ENCODE peak calls at places on chromosomes 6 and 20, in ten cellular contexts. G, J, L, T, Y, P, K, S, X and M are unnamed samples.

GRCh38 chr6:123091091-123091895 is 95.3 kb downstream of the CLVS2 start:
- DNase-seq in G (peak; percentile 43), J (no peak), L (peak; percentile 95), T (peak; percentile 78), Y (no peak), P (no peak), K (peak; percentile 65), S (no peak), X (no peak), M (no peak)

GRCh38 chr6:10421508-10422281 is 6.8 kb upstream of the TFAP2A start:
- DNase-seq in G (no peak), J (no peak), L (no peak), T (no peak), Y (no peak), P (no peak), K (no peak), S (no peak), X (no peak), M (no peak)

GRCh38 chr6:4350571-4351505 is 215.5 kb upstream of the ECI2 start:
- DNase-seq in G (no peak), J (no peak), L (peak; percentile 44), T (no peak), Y (no peak), P (no peak), K (peak; percentile 65), S (no peak), X (no peak), M (no peak)

GRCh38 chr6:72580281-72580940 is 41.5 kb upstream of the KCNQ5 start:
- DNase-seq in G (no peak), J (peak; percentile 44), L (peak; percentile 81), T (no peak), Y (peak; percentile 10), P (no peak), K (no peak), S (peak; percentile 77), X (peak; percentile 52), M (peak; percentile 76)

GRCh38 chr20:17169575-17170136 is 57.2 kb upstream of the PCSK2 start:
- DNase-seq in G (no peak), J (no peak), L (no peak), T (no peak), Y (no peak), P (no peak), K (no peak), S (no peak), X (no peak), M (no peak)

GRCh38 chr20:1945134-1945618 is 48.7 kb downstream of the PDYN start:
- DNase-seq in G (no peak), J (no peak), L (peak; percentile 22), T (no peak), Y (no peak), P (peak; percentile 94), K (peak; percentile 96), S (no peak), X (no peak), M (no peak)

GRCh38 chr6:40931927-40932326 is 107.1 kb downstream of the UNC5CL start:
- DNase-seq in G (no peak), J (no peak), L (peak; percentile 68), T (no peak), Y (no peak), P (no peak), K (no peak), S (no peak), X (no peak), M (no peak)

GRCh38 chr6:12233693-12234551 is 56.2 kb upstream of the EDN1 start:
- DNase-seq in G (no peak), J (peak; percentile 84), L (peak; percentile 83), T (peak; percentile 71), Y (peak; percentile 12), P (no peak), K (peak; percentile 68), S (peak; percentile 46), X (peak; percentile 62), M (peak; percentile 50)

GRCh38 chr6:107612762-107613415 is 123.0 kb downstream of the SOBP start:
- DNase-seq in G (no peak), J (no peak), L (no peak), T (no peak), Y (no peak), P (no peak), K (no peak), S (no peak), X (no peak), M (no peak)

GRCh38 chr6:107614828-107615227 is 124.9 kb downstream of the SOBP start:
- DNase-seq in G (no peak), J (no peak), L (no peak), T (no peak), Y (no peak), P (no peak), K (no peak), S (no peak), X (no peak), M (no peak)

GRCh38 chr6:107613980-107614379 is 124.1 kb downstream of the SOBP start:
- DNase-seq in G (no peak), J (no peak), L (no peak), T (no peak), Y (no peak), P (no peak), K (peak; percentile 43), S (no peak), X (no peak), M (no peak)

GRCh38 chr6:107607109-107607508 is 117.2 kb downstream of the SOBP start:
- DNase-seq in G (no peak), J (no peak), L (no peak), T (no peak), Y (no peak), P (no peak), K (no peak), S (no peak), X (no peak), M (no peak)

DNA sequence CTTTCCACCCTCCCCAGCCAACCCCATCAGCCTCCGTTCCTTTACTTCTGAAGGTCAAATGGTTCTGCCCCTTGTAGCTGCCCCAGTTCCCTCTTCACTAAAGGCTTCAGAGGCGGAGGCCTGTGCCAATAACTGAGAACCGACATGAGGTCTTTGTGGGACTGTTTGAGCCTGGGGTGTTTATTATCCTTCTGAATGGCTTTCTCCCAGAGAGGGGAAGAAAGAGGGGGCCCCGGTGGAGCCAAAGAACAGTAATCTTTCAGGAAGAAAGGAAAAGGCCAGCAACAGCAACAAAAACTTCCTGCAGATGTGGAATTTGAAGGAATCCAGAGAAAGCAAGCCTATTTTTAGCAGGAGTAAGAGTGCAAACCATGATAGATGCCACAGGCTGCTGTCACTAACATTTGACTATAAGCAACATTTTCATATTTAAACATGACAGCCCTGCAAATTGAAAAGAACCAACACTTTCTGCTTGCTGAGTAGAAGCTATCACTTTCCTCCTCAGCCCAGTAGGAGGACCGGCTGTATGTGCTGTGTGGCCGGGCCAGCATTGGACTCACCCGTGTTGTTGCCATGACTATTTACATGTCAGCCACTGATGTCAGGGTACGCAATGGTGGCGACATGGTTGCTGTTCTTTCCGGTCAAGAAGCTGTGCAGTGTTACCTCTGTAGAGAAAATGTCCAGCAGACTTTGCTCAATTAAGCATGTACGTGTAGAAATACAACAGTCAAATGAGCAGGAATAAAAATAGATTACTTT is 121.3 kb downstream of the SOBP start:
- DNase-seq in G (no peak), J (no peak), L (no peak), T (no peak), Y (no peak), P (no peak), K (no peak), S (no peak), X (no peak), M (no peak)
- TF ChIP-seq CTCF in G (no peak), J (no peak), L (no peak), T (no peak), Y (no peak), P (no peak), K (no peak), S (no peak), X (no peak), M (no peak)

GRCh38 chr6:157221049-157221816 is 102.1 kb downstream of the TMEM242 start:
- DNase-seq in G (peak; percentile 84), J (peak; percentile 80), L (peak; percentile 95), T (peak; percentile 92), Y (peak; percentile 75), P (peak; percentile 78), K (peak; percentile 88), S (no peak), X (no peak), M (no peak)
- TF ChIP-seq CTCF in G (peak; percentile 52), J (no peak), L (no peak), T (peak; percentile 38), Y (no peak), P (peak; percentile 14), K (no peak), S (peak; percentile 29), X (peak; percentile 8), M (no peak)

GRCh38 chr6:169714178-169714577 is 10.1 kb downstream of the PHF10 start:
- DNase-seq in G (no peak), J (no peak), L (no peak), T (no peak), Y (no peak), P (no peak), K (no peak), S (no peak), X (no peak), M (no peak)

GRCh38 chr6:169714595-169714994 is 9.7 kb downstream of the PHF10 start:
- DNase-seq in G (no peak), J (no peak), L (no peak), T (no peak), Y (no peak), P (no peak), K (no peak), S (no peak), X (no peak), M (no peak)

GRCh38 chr6:169710009-169710408 is 8.1 kb downstream of the C6orf120 start:
- DNase-seq in G (no peak), J (no peak), L (no peak), T (no peak), Y (no peak), P (no peak), K (no peak), S (no peak), X (no peak), M (no peak)

GRCh38 chr6:169707772-169708171 is 5.8 kb downstream of the C6orf120 start:
- DNase-seq in G (no peak), J (no peak), L (no peak), T (no peak), Y (no peak), P (no peak), K (no peak), S (no peak), X (no peak), M (no peak)

DNA sequence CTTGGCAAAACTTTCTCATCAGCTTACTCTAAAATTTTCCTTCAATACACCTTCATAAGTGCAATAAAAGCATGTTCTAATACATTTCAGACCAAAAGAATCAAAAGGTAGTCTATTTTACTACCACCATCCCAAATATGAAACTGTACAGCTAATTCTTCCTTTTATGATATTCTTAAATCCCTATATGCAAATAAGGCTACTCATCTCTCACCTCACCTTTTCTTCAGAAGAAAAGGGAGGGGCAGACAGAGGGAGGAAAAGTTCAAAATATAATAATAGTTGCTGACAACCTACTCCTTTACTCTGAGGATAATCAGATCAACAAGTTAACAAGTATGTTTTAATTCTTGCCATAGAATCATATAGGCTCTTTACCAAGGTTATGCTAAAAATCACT is 7.4 kb downstream of the C6orf120 start:
- DNase-seq in G (no peak), J (no peak), L (no peak), T (no peak), Y (no peak), P (no peak), K (no peak), S (no peak), X (no peak), M (no peak)
- TF ChIP-seq CTCF in G (no peak), J (no peak), L (no peak), T (no peak), Y (no peak), P (no peak), K (no peak), S (no peak), X (no peak), M (no peak)

GRCh38 chr6:43853066-43853650 is 83.1 kb downstream of the VEGFA start:
- DNase-seq in G (no peak), J (no peak), L (no peak), T (no peak), Y (no peak), P (no peak), K (no peak), S (no peak), X (no peak), M (no peak)

GRCh38 chr6:43859213-43859612 is 89.2 kb downstream of the VEGFA start:
- DNase-seq in G (no peak), J (no peak), L (no peak), T (no peak), Y (no peak), P (no peak), K (no peak), S (no peak), X (no peak), M (no peak)

GRCh38 chr6:43858161-43859153 is 88.4 kb downstream of the VEGFA start:
- DNase-seq in G (no peak), J (no peak), L (no peak), T (no peak), Y (no peak), P (no peak), K (no peak), S (no peak), X (no peak), M (peak; percentile 83)

GRCh38 chr6:43855247-43855646 is 85.2 kb downstream of the VEGFA start:
- DNase-seq in G (no peak), J (peak; percentile 6), L (no peak), T (no peak), Y (no peak), P (no peak), K (no peak), S (no peak), X (no peak), M (no peak)

GRCh38 chr6:43856005-43856765 is 86.2 kb downstream of the VEGFA start:
- DNase-seq in G (no peak), J (no peak), L (peak; percentile 26), T (no peak), Y (peak; percentile 52), P (no peak), K (peak; percentile 84), S (no peak), X (no peak), M (peak; percentile 84)
- TF ChIP-seq CTCF in G (no peak), J (no peak), L (peak; percentile 33), T (no peak), Y (peak; percentile 26), P (no peak), K (peak; percentile 67), S (peak; percentile 40), X (peak; percentile 28), M (peak; percentile 93)